ENCODE peak calls at places on chromosomes 16 and 17, in seven cellular contexts. One of them, this sample, is unnamed.

GRCh38 chr17:58693208-58693607 is 806 bp downstream of the RAD51C start:
- DNase-seq in mucosa of gallbladder: no peak
- DNase-seq in AG09309: no peak
- DNase-seq in lung microvascular endothelial cell: no peak
- DNase-seq in right lobe of liver: no peak
- DNase-seq in activated T-cell treated with anti-CD3 and anti-CD28 coated beads, Interleukin-2, amount 50 U/mL, for 72 hours: no peak
- DNase-seq in activated naive CD8-positive, alpha-beta T cell treated with anti-CD3 and anti-CD28 coated beads, Interleukin-2, amount 50 U/mL, for 24 hours: no peak
- DNase-seq in this sample: no peak

GRCh38 chr17:38571833-38572274 is 33.9 kb downstream of the SRCIN1 start:
- DNase-seq in mucosa of gallbladder: no peak
- DNase-seq in AG09309: no peak
- DNase-seq in lung microvascular endothelial cell: no peak
- DNase-seq in right lobe of liver: no peak
- DNase-seq in activated T-cell treated with anti-CD3 and anti-CD28 coated beads, Interleukin-2, amount 50 U/mL, for 72 hours: no peak
- DNase-seq in activated naive CD8-positive, alpha-beta T cell treated with anti-CD3 and anti-CD28 coated beads, Interleukin-2, amount 50 U/mL, for 24 hours: no peak
- DNase-seq in this sample: no peak

GRCh38 chr17:46012506-46013079 is 13.5 kb downstream of the STH start:
- DNase-seq in mucosa of gallbladder: no peak
- DNase-seq in AG09309: no peak
- DNase-seq in lung microvascular endothelial cell: no peak
- DNase-seq in right lobe of liver: no peak
- DNase-seq in activated T-cell treated with anti-CD3 and anti-CD28 coated beads, Interleukin-2, amount 50 U/mL, for 72 hours: no peak
- DNase-seq in activated naive CD8-positive, alpha-beta T cell treated with anti-CD3 and anti-CD28 coated beads, Interleukin-2, amount 50 U/mL, for 24 hours: no peak
- DNase-seq in this sample: no peak

GRCh38 chr16:57648125-57648524 is 19.7 kb downstream of the ADGRG1 start:
- DNase-seq in mucosa of gallbladder: no peak
- DNase-seq in AG09309: no peak
- DNase-seq in lung microvascular endothelial cell: no peak
- DNase-seq in right lobe of liver: no peak
- DNase-seq in activated T-cell treated with anti-CD3 and anti-CD28 coated beads, Interleukin-2, amount 50 U/mL, for 72 hours: no peak
- DNase-seq in activated naive CD8-positive, alpha-beta T cell treated with anti-CD3 and anti-CD28 coated beads, Interleukin-2, amount 50 U/mL, for 24 hours: no peak
- DNase-seq in this sample: no peak

GRCh38 chr17:73827627-73828241 is 183.5 kb upstream of the SDK2 start:
- DNase-seq in mucosa of gallbladder: no peak
- DNase-seq in AG09309: no peak
- DNase-seq in lung microvascular endothelial cell: no peak
- DNase-seq in right lobe of liver: no peak
- DNase-seq in activated T-cell treated with anti-CD3 and anti-CD28 coated beads, Interleukin-2, amount 50 U/mL, for 72 hours: no peak
- DNase-seq in activated naive CD8-positive, alpha-beta T cell treated with anti-CD3 and anti-CD28 coated beads, Interleukin-2, amount 50 U/mL, for 24 hours: no peak
- DNase-seq in this sample: no peak

GRCh38 chr17:49018116-49018612 is 21.0 kb downstream of the IGF2BP1 start:
- DNase-seq in mucosa of gallbladder: no peak
- DNase-seq in AG09309: no peak
- DNase-seq in lung microvascular endothelial cell: no peak
- DNase-seq in right lobe of liver: no peak
- DNase-seq in activated T-cell treated with anti-CD3 and anti-CD28 coated beads, Interleukin-2, amount 50 U/mL, for 72 hours: no peak
- DNase-seq in activated naive CD8-positive, alpha-beta T cell treated with anti-CD3 and anti-CD28 coated beads, Interleukin-2, amount 50 U/mL, for 24 hours: no peak
- DNase-seq in this sample: no peak

GRCh38 chr17:48025040-48025903 is 12.3 kb downstream of the COPZ2 start:
- DNase-seq in mucosa of gallbladder: peak
- DNase-seq in AG09309: peak
- DNase-seq in lung microvascular endothelial cell: peak
- DNase-seq in right lobe of liver: peak
- DNase-seq in activated T-cell treated with anti-CD3 and anti-CD28 coated beads, Interleukin-2, amount 50 U/mL, for 72 hours: peak
- DNase-seq in activated naive CD8-positive, alpha-beta T cell treated with anti-CD3 and anti-CD28 coated beads, Interleukin-2, amount 50 U/mL, for 24 hours: peak
- DNase-seq in this sample: peak

GRCh38 chr16:50699345-50700159 is 6.1 kb downstream of the NOD2 start:
- DNase-seq in mucosa of gallbladder: no peak
- DNase-seq in AG09309: no peak
- DNase-seq in lung microvascular endothelial cell: no peak
- DNase-seq in right lobe of liver: peak
- DNase-seq in activated T-cell treated with anti-CD3 and anti-CD28 coated beads, Interleukin-2, amount 50 U/mL, for 72 hours: peak
- DNase-seq in activated naive CD8-positive, alpha-beta T cell treated with anti-CD3 and anti-CD28 coated beads, Interleukin-2, amount 50 U/mL, for 24 hours: peak
- DNase-seq in this sample: peak

GRCh38 chr17:66713533-66714042 is 121.3 kb upstream of the CACNG5 start:
- DNase-seq in mucosa of gallbladder: no peak
- DNase-seq in AG09309: no peak
- DNase-seq in lung microvascular endothelial cell: no peak
- DNase-seq in right lobe of liver: no peak
- DNase-seq in activated T-cell treated with anti-CD3 and anti-CD28 coated beads, Interleukin-2, amount 50 U/mL, for 72 hours: peak
- DNase-seq in activated naive CD8-positive, alpha-beta T cell treated with anti-CD3 and anti-CD28 coated beads, Interleukin-2, amount 50 U/mL, for 24 hours: peak
- DNase-seq in this sample: no peak

GRCh38 chr16:30407794-30408534 is 558 bp downstream of the ZNF771 start:
- DNase-seq in mucosa of gallbladder: no peak
- DNase-seq in AG09309: no peak
- DNase-seq in lung microvascular endothelial cell: no peak
- DNase-seq in right lobe of liver: no peak
- DNase-seq in activated T-cell treated with anti-CD3 and anti-CD28 coated beads, Interleukin-2, amount 50 U/mL, for 72 hours: no peak
- DNase-seq in activated naive CD8-positive, alpha-beta T cell treated with anti-CD3 and anti-CD28 coated beads, Interleukin-2, amount 50 U/mL, for 24 hours: no peak
- DNase-seq in this sample: no peak